ENCODE peak calls at places on chromosomes 6 and 20, in four cellular contexts. I, B, N and M are unnamed samples.

GRCh38 chr6:131231103-131231502 is 95.8 kb downstream of the AKAP7 start:
- DNase-seq in B (no peak), N (no peak), I (no peak), M (no peak)

GRCh38 chr6:5450073-5450472 is 188.8 kb downstream of the FARS2 start:
- DNase-seq in N (no peak), I (no peak), B (no peak), M (no peak)

GRCh38 chr6:119147101-119148053 is 68.9 kb upstream of the FAM184A start:
- DNase-seq in N (peak), B (peak), I (no peak), M (no peak)

GRCh38 chr20:33883164-33883563 is 72.0 kb downstream of the CHMP4B start:
- DNase-seq in N (no peak), B (no peak), I (no peak), M (no peak)

GRCh38 chr6:75070244-75070643 is 135.6 kb downstream of the COL12A1 start:
- DNase-seq in I (no peak), N (no peak), B (no peak), M (no peak)

GRCh38 chr20:57265649-57266250 is 691 bp downstream of the BMP7 start:
- DNase-seq in N (no peak), B (no peak), I (peak), M (peak)

GRCh38 chr6:158649289-158650143 is at the start of gene SYTL3:
- DNase-seq in N (no peak), I (no peak), B (no peak), M (no peak)

GRCh38 chr20:56636701-56637100 is 7.6 kb downstream of the TFAP2C start:
- DNase-seq in N (no peak), B (no peak), I (no peak), M (no peak)

GRCh38 chr6:113381232-113381631 is 475.9 kb upstream of the MARCKS start:
- DNase-seq in I (no peak), B (no peak), N (no peak), M (no peak)

GRCh38 chr20:41318271-41318649 is 729 bp upstream of the ZHX3 start:
- DNase-seq in B (no peak), I (no peak), N (peak), M (no peak)

GRCh38 chr20:59667131-59667530 is 62.8 kb downstream of the PHACTR3 start:
- DNase-seq in N (no peak), B (no peak), I (no peak), M (no peak)

GRCh38 chr6:130382872-130383490 is 17.2 kb downstream of the TMEM200A start:
- DNase-seq in N (no peak), I (no peak), B (no peak), M (no peak)

GRCh38 chr20:49768204-49769124 is 44.2 kb upstream of the SLC9A8 start:
- DNase-seq in I (no peak), N (peak), B (no peak), M (peak)

GRCh38 chr20:51388227-51388626 is 154.3 kb downstream of the NFATC2 start:
- DNase-seq in I (no peak), B (no peak), N (no peak), M (no peak)

GRCh38 chr6:42963855-42964605 is 3.5 kb downstream of the GNMT start:
- DNase-seq in B (no peak), I (peak), N (peak), M (no peak)

GRCh38 chr6:116409756-116410155 is 39.0 kb downstream of the DSE start:
- DNase-seq in I (no peak), N (no peak), B (no peak), M (no peak)

GRCh38 chr20:25327521-25328235 is 63.0 kb downstream of the ABHD12 start:
- DNase-seq in B (no peak), N (no peak), I (no peak), M (no peak)

GRCh38 chr6:31769684-31770371 is 7.3 kb downstream of the VWA7 start:
- DNase-seq in B (peak), N (peak), I (peak), M (peak)

GRCh38 chr6:30127238-30128093 is 8.5 kb upstream of the TRIM40 start:
- DNase-seq in N (no peak), I (no peak), B (no peak), M (no peak)

GRCh38 chr6:114304304-114304887 is 38.4 kb downstream of the HS3ST5 start:
- DNase-seq in I (no peak), B (peak), N (peak), M (peak)

GRCh38 chr20:43767686-43768474 is 41.1 kb upstream of the GTSF1L start:
- DNase-seq in B (no peak), I (peak), N (no peak), M (no peak)

GRCh38 chr20:3251806-3252205 is 12.8 kb upstream of the SLC4A11 start:
- DNase-seq in N (no peak), I (no peak), B (no peak), M (no peak)

GRCh38 chr20:2387180-2387577 is 6.5 kb downstream of the TGM6 start:
- DNase-seq in N (peak), B (peak), I (peak), M (peak)

GRCh38 chr6:99390896-99391295 is 3.1 kb downstream of the COQ3 start:
- DNase-seq in I (no peak), B (no peak), N (no peak), M (no peak)

GRCh38 chr6:7919871-7920270 is 9.3 kb upstream of the TXNDC5 start:
- DNase-seq in I (no peak), B (peak), N (peak), M (peak)

GRCh38 chr6:158467923-158468322 is 92.0 kb upstream of the TMEM181 start:
- DNase-seq in B (no peak), N (no peak), I (no peak), M (no peak)

GRCh38 chr6:43845646-43846045 is 75.6 kb downstream of the VEGFA start:
- DNase-seq in I (no peak), N (no peak), B (no peak), M (no peak)

GRCh38 chr6:39555136-39555535 is 170.1 kb downstream of the KIF6 start:
- DNase-seq in B (no peak), I (no peak), N (no peak), M (no peak)

GRCh38 chr6:164753517-164753916 is 555.9 kb downstream of the C6orf118 start:
- DNase-seq in B (peak), I (no peak), N (no peak), M (no peak)

GRCh38 chr6:88124925-88125557 is 41.1 kb downstream of the CNR1 start:
- DNase-seq in B (no peak), N (no peak), I (no peak), M (no peak)

GRCh38 chr20:2693286-2693995 is 861 bp downstream of the EBF4 start:
- DNase-seq in I (peak), N (no peak), B (no peak), M (peak)

GRCh38 chr6:16677458-16677857 is 83.8 kb downstream of the ATXN1 start:
- DNase-seq in N (no peak), I (no peak), B (no peak), M (no peak)

GRCh38 chr20:36264426-36265246 is 28.4 kb downstream of the AAR2 start:
- DNase-seq in N (no peak), B (no peak), I (no peak), M (no peak)

GRCh38 chr20:44832724-44833123 is 22.4 kb upstream of the RIMS4 start:
- DNase-seq in B (peak), I (no peak), N (no peak), M (no peak)

GRCh38 chr6:69022991-69023390 is 387.9 kb downstream of the ADGRB3 start:
- DNase-seq in I (no peak), B (no peak), N (no peak), M (no peak)

GRCh38 chr6:169230923-169231789 is 22.5 kb downstream of the THBS2 start:
- DNase-seq in B (no peak), N (no peak), I (no peak), M (no peak)

GRCh38 chr6:106613590-106613989 is 15.7 kb downstream of the RTN4IP1 start:
- DNase-seq in N (no peak), I (no peak), B (no peak), M (no peak)

GRCh38 chr6:106608080-106608668 is 21.1 kb downstream of the RTN4IP1 start:
- DNase-seq in I (peak), N (peak), B (peak), M (peak)

GRCh38 chr6:106612956-106613516 is 16.3 kb downstream of the RTN4IP1 start:
- DNase-seq in B (no peak), I (no peak), N (no peak), M (no peak)

GRCh38 chr6:106611030-106611429 is 18.3 kb downstream of the RTN4IP1 start:
- DNase-seq in B (no peak), N (no peak), I (no peak), M (no peak)

DNA sequence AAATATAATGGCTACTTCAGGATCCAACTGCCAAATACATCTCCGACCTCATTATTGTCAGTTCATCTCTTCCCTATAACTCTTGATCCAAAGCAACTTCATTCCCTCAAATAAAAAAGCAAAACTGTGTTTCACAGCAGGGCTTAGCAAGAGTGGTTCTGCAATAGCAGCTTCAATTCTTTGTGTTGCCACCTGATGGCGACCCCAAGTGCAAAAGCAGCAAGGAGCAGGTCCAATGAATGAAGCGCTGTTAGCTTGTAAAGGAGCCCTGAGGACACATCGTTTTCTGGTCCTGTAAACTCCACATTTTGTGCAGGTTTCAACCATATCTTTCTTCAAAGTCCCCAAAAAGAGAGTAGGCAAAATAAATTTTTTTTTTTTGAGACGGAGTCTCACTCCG is 19.6 kb downstream of the RTN4IP1 start:
- DNase-seq in N (peak), I (peak), B (peak), M (no peak)
- TF ChIP-seq JUND in N (no peak), I (no peak), B (no peak), M (no peak)

GRCh38 chr6:166112580-166112979 is 55.1 kb downstream of the TBXT start:
- DNase-seq in I (no peak), N (peak), B (no peak), M (peak)
- TF ChIP-seq JUND in I (no peak), N (no peak), B (no peak), M (no peak)

GRCh38 chr20:15446373-15446772 is 1109.0 kb upstream of the FLRT3 start:
- DNase-seq in B (no peak), N (no peak), I (no peak), M (no peak)
- TF ChIP-seq JUND in B (no peak), N (no peak), I (no peak), M (no peak)

DNA sequence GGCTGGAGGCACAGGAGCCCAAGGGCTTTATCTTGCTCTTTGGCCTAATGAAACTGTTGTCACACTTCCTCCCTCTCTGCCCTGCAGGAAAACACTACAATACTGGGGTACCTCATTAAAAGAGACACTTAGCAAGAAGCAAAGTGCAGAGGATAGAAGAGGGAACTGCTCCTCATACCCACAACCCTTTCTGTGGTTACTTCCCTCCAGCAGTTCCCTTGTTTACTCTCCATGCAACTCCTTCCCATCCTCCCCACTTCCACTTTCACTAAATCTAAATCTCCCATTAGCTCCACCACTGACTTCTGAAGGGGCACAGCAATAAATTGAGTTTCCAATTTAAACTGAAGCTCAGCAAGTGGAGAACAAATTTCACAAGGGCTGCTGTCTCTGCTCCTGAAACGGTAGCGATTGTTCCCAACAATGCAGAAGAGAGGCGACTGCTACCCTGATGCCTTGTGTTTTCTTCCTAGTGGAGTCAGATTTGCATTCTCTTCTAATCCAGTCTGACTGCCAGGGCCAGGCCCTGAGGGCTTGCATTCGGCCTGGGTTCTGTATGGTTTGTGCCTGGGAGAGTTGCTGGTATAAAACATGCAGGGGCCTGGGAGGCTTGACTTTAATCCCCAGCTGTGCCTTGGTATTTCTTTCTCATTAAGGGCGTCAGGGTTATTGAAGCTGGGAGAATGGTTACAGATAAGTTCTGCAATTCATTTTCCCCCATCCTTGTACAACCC is 454.7 kb downstream of the TFAP2B start:
- DNase-seq in B (no peak), I (no peak), N (no peak), M (peak)
- TF ChIP-seq JUND in B (no peak), I (no peak), N (no peak), M (no peak)

GRCh38 chr6:41625442-41625841 is 12.8 kb upstream of the MDFI start:
- DNase-seq in I (no peak), B (no peak), N (no peak), M (peak)
- TF ChIP-seq JUND in I (no peak), B (no peak), N (no peak), M (no peak)